ENCODE peak calls at places on chromosome 1, in four cellular contexts. J, X, N and O are unnamed samples. For H3K4me1 and H3K9me3, the result is how much of the 10 kb centered on the place peaks cover.

GRCh38 chr1:184801503-184801902 is 46.8 kb upstream of the EDEM3 start:
- DNase-seq in N (peak), X (no peak), J (no peak), O (no peak)

GRCh38 chr1:110424699-110425098 is 17.2 kb upstream of the LAMTOR5 start:
- DNase-seq in J (no peak), X (no peak), N (peak), O (no peak)

GRCh38 chr1:27527223-27527856 is 37.4 kb upstream of the WASF2 start:
- DNase-seq in X (peak), J (peak), N (peak), O (peak)

GRCh38 chr1:19582318-19582717 is 61.8 kb upstream of the NBL1 start:
- DNase-seq in J (peak), X (peak), N (no peak), O (peak)

GRCh38 chr1:221458430-221459156 is 283.3 kb downstream of the DUSP10 start:
- DNase-seq in N (peak), X (no peak), J (no peak), O (no peak)

GRCh38 chr1:1926346-1926811 is 7.3 kb upstream of the TMEM52 start:
- DNase-seq in X (no peak), N (no peak), J (no peak), O (no peak)

GRCh38 chr1:109977657-109978378 is 6.7 kb upstream of the AHCYL1 start:
- DNase-seq in N (peak), J (no peak), X (no peak), O (no peak)

GRCh38 chr1:183306317-183307042 is 111.7 kb downstream of the NMNAT2 start:
- DNase-seq in N (no peak), X (no peak), J (peak), O (no peak)

GRCh38 chr1:95994643-95995042 is 726.9 kb upstream of the PTBP2 start:
- DNase-seq in J (no peak), N (peak), X (no peak), O (no peak)

GRCh38 chr1:178188306-178188705 is 94.4 kb downstream of the RASAL2 start:
- DNase-seq in N (no peak), X (no peak), J (no peak), O (no peak)

GRCh38 chr1:32741417-32742131 is 39.0 kb upstream of the SYNC start:
- DNase-seq in J (peak), X (no peak), N (no peak), O (no peak)

GRCh38 chr1:19758227-19758830 is 41.4 kb downstream of the TMCO4 start:
- DNase-seq in N (peak), J (peak), X (no peak), O (no peak)

GRCh38 chr1:170146861-170147260 is 1.1 kb downstream of the NTMT2 start:
- DNase-seq in J (no peak), X (no peak), N (no peak), O (no peak)

GRCh38 chr1:113937146-113937545 is 8.0 kb downstream of the HIPK1 start:
- DNase-seq in J (no peak), N (no peak), X (no peak), O (no peak)

GRCh38 chr1:113934511-113935055 is 5.5 kb downstream of the HIPK1 start:
- DNase-seq in J (no peak), N (no peak), X (no peak), O (no peak)

GRCh38 chr1:113935970-113936369 is 6.8 kb downstream of the HIPK1 start:
- DNase-seq in X (no peak), N (no peak), J (no peak), O (peak)

GRCh38 chr1:113934006-113934405 is 4.9 kb downstream of the HIPK1 start:
- DNase-seq in X (no peak), N (no peak), J (no peak), O (no peak)

GRCh38 chr1:113935176-113935575 is 6.1 kb downstream of the HIPK1 start:
- DNase-seq in N (no peak), J (no peak), X (no peak), O (no peak)
- H3K4me1 ChIP-seq in N (under half), J (under half), X (half or more), O (half or more)

DNA sequence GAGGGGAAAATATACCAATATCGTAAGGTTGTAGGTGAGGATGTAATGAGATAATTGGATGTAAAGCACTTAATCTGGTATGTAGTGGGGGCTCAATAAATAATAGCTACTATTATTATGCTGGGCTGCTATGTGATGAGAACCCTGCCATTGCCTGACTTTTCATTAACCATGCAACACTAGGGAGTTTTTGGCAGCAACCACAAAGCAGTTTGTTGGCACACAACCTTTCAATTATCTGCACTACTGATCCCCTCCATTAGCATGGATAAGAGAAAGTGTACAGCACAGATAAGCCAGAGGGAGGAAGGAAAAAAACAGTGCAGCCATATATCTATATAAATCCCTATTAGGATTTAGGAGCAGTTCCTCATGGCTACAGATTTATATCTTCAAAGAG is 498.4 kb downstream of the NUF2 start:
- DNase-seq in X (no peak), J (no peak), N (peak), O (no peak)
- H3K9me3 ChIP-seq in X (under half), J (under half), N (under half), O (under half)

GRCh38 chr1:8020032-8020431 is 6.1 kb downstream of the ERRFI1 start:
- DNase-seq in N (peak), J (no peak), X (no peak), O (no peak)

GRCh38 chr1:8023287-8023994 is 2.7 kb downstream of the ERRFI1 start:
- DNase-seq in X (no peak), J (no peak), N (peak), O (no peak)

GRCh38 chr1:8023995-8024313 is 2.2 kb downstream of the ERRFI1 start:
- DNase-seq in N (no peak), X (no peak), J (peak), O (no peak)

GRCh38 chr1:8022395-8023286 is 3.5 kb downstream of the ERRFI1 start:
- DNase-seq in X (no peak), J (no peak), N (no peak), O (no peak)

DNA sequence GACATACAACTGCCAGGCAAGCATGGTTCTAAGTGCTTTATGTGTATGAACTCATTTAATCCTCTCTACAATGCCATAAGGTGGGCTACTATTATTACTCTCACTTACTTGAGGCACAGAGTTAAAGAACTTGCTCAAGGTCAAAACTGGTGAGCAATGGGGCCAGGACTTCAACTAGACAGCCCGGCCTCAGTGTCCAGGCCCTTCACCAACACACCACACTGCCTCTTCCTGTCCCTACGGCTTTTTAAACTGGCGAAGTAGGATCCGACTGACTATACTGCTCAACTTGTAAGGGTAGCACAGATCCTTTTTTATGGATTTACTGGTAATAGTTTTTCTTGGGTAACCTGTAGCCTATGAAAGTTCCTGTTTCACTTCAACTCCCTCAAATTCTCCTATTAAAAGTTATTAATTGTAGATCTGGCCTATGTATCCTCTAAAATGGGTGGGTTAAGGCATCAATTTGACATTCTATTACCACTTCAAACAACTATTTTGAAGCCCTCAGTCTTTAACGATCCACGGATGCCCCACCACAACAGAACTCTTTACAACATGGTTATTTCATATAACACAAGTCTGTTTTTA is 4.3 kb downstream of the ERRFI1 start:
- DNase-seq in N (peak), J (no peak), X (no peak), O (no peak)
- H3K4me1 ChIP-seq in N (under half), J (half or more), X (under half), O (under half)

GRCh38 chr1:236206548-236206947 is 64.2 kb downstream of the GPR137B start:
- DNase-seq in X (no peak), J (peak), N (no peak), O (no peak)

GRCh38 chr1:236204043-236204442 is 61.7 kb downstream of the GPR137B start:
- DNase-seq in J (no peak), X (no peak), N (no peak), O (no peak)

GRCh38 chr1:236204656-236205055 is 62.3 kb downstream of the GPR137B start:
- DNase-seq in J (peak), X (no peak), N (no peak), O (no peak)

DNA sequence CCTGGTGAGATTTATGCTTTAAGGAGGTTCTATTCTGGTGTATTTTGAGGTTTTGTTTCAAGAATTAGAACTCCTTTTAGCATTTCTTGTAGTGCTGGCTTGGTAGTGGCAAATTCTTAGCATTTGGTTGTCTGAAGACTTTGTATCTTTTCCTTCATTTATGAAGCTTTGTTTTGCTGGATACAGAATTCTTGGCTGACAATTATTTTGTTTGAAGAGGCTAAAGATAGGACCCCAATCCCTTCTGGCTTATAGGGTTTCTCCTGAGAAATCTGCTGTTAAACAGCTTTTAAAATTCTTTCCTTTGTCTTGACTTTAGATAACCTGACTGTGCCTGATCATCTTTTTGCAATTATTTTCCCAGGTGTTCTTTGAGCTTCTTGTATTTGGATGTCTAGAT is 58.6 kb downstream of the GPR137B start:
- DNase-seq in X (no peak), J (no peak), N (no peak), O (no peak)
- H3K9me3 ChIP-seq in X (under half), J (under half), N (under half), O (under half)

DNA sequence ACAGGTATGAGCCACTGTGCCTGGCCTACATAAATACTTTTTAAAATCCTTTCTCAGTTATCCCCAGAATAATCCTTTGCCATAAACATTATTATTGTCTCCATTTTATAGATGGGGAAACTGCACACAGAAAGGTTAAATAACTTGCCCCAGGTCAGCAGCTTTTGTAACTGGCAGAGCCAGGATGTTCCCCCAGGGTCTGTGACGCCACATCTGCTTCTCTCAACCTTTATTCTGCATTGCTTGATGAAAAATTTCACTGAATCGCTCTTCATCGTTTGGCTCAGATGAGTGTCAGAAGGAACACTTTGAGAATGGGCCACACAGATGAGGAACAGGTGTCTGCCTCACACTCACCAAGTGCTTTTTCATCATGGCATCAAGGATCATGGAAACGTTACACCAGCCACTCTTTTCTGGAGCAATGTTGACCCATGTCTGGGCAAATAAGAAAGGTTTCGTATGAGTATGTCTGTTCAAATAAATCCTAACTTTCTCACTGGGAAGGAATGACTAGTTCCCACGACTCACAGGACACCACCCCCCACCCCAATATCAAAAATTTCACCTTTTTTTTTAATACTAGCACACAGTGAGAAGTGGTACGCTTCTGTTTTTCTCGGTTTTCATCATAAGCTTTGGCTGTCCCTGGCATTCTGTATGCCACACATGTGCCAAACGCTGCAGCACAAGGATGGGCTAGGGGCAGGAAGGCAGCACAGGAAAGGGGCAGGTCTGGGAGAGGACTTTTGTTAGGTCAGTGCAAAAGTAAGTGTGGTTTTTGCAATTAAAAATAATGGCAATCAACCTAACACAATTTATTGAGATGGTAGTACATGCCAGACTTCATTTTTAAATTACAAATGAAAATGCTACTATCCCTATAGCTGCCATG is 9.0 kb upstream of the PTGFRN start:
- DNase-seq in J (no peak), N (no peak), X (no peak), O (no peak)
- H3K4me1 ChIP-seq in J (under half), N (under half), X (under half), O (under half)